ENCODE peak calls at places on chromosomes 4 and X, in four cellular contexts. G is WERI-Rb-1, Y is brain microvascular endothelial cell, W is mesothelial cell of epicardium. D is an unnamed sample.

GRCh38 chr4:77036206-77036605 is 39.6 kb downstream of the CCNI start:
- DNase-seq in G (no peak), Y (peak; percentile 92), W (no peak), D (no peak)

GRCh38 chr4:110959041-110959643 is 336.3 kb upstream of the PITX2 start:
- DNase-seq in G (no peak), Y (no peak), W (no peak), D (no peak)

GRCh38 chr4:89119166-89119565 is 7.8 kb downstream of the TIGD2 start:
- DNase-seq in G (no peak), Y (no peak), W (no peak), D (no peak)

GRCh38 chrX:26026179-26026578 is 112.0 kb upstream of the MAGEB18 start:
- DNase-seq in G (no peak), Y (no peak), W (no peak), D (no peak)

GRCh38 chrX:7143076-7143475 is 4.4 kb upstream of the STS start:
- DNase-seq in G (no peak), Y (no peak), W (no peak), D (no peak)

GRCh38 chrX:16946971-16947562 is 609 bp downstream of the REPS2 start:
- DNase-seq in G (no peak), Y (no peak), W (peak; percentile 46), D (peak; percentile 19)

GRCh38 chr4:40134206-40134917 is 62.5 kb upstream of the RHOH start:
- DNase-seq in G (no peak), Y (no peak), W (no peak), D (no peak)

GRCh38 chr4:39913466-39913865 is 64.2 kb downstream of the PDS5A start:
- DNase-seq in G (no peak), Y (no peak), W (no peak), D (no peak)

GRCh38 chrX:129696463-129697155 is 41.9 kb upstream of the APLN start:
- DNase-seq in G (no peak), Y (no peak), W (no peak), D (no peak)

GRCh38 chrX:153764786-153765137 is 713 bp downstream of the PLXNB3 start:
- DNase-seq in G (no peak), Y (no peak), W (no peak), D (no peak)

GRCh38 chr4:2688281-2688680 is 67.9 kb downstream of the TNIP2 start:
- DNase-seq in G (no peak), Y (no peak), W (no peak), D (no peak)

GRCh38 chr4:34731045-34731444 is 1513.3 kb downstream of the ARAP2 start:
- DNase-seq in G (no peak), Y (no peak), W (no peak), D (no peak)

GRCh38 chr4:16110906-16111305 is 27.1 kb upstream of the PROM1 start:
- DNase-seq in G (peak; percentile 72), Y (no peak), W (no peak), D (no peak)

GRCh38 chrX:6460893-6461490 is 73.9 kb downstream of the VCX3A start:
- DNase-seq in G (no peak), Y (peak; percentile 28), W (no peak), D (no peak)

GRCh38 chr4:8880851-8881250 is 9.2 kb upstream of the HMX1 start:
- DNase-seq in G (no peak), Y (no peak), W (no peak), D (no peak)

GRCh38 chrX:101450951-101451350 is 34.3 kb upstream of the ARMCX4 start:
- DNase-seq in G (no peak), Y (no peak), W (no peak), D (no peak)

GRCh38 chrX:49995021-49995731 is 72.8 kb downstream of the CLCN5 start:
- DNase-seq in G (no peak), Y (peak; percentile 64), W (no peak), D (no peak)

GRCh38 chrX:103404225-103405008 is 28.1 kb downstream of the BEX3 start:
- DNase-seq in G (peak; percentile 23), Y (peak; percentile 87), W (peak; percentile 52), D (peak; percentile 15)

GRCh38 chr4:173782660-173783059 is 252.6 kb upstream of the HAND2 start:
- DNase-seq in G (peak; percentile 50), Y (no peak), W (no peak), D (no peak)

GRCh38 chr4:186621959-186622553 is 66.7 kb upstream of the MTNR1A start:
- DNase-seq in G (no peak), Y (peak; percentile 90), W (no peak), D (no peak)

GRCh38 chr4:123672987-123673386 is 276.4 kb downstream of the SPRY1 start:
- DNase-seq in G (no peak), Y (no peak), W (no peak), D (no peak)

GRCh38 chrX:14344172-14344940 is 185.0 kb upstream of the GLRA2 start:
- DNase-seq in G (no peak), Y (no peak), W (no peak), D (no peak)
- TF ChIP-seq CTCF in G (peak; percentile 3), Y (no peak), W (peak; percentile 52), D (no peak)

GRCh38 chrX:131746491-131746968 is 202.7 kb downstream of the OR13H1 start:
- DNase-seq in G (peak; percentile 93), Y (peak; percentile 67), W (no peak), D (no peak)
- TF ChIP-seq CTCF in G (peak; percentile 48), Y (peak; percentile 42), W (no peak), D (no peak)

GRCh38 chr4:4422856-4423485 is 36.1 kb downstream of the NSG1 start:
- DNase-seq in G (no peak), Y (no peak), W (no peak), D (no peak)
- TF ChIP-seq CTCF in G (no peak), Y (no peak), W (no peak), D (no peak)

GRCh38 chr4:138085956-138086355 is 156.2 kb downstream of the SLC7A11 start:
- DNase-seq in G (no peak), Y (no peak), W (no peak), D (no peak)

GRCh38 chr4:138088449-138089208 is 153.5 kb downstream of the SLC7A11 start:
- DNase-seq in G (no peak), Y (no peak), W (no peak), D (no peak)

GRCh38 chr4:138087181-138087714 is 154.9 kb downstream of the SLC7A11 start:
- DNase-seq in G (no peak), Y (no peak), W (no peak), D (no peak)

GRCh38 chr4:138090145-138090917 is 151.8 kb downstream of the SLC7A11 start:
- DNase-seq in G (peak; percentile 67), Y (peak; percentile 87), W (peak; percentile 69), D (no peak)

DNA sequence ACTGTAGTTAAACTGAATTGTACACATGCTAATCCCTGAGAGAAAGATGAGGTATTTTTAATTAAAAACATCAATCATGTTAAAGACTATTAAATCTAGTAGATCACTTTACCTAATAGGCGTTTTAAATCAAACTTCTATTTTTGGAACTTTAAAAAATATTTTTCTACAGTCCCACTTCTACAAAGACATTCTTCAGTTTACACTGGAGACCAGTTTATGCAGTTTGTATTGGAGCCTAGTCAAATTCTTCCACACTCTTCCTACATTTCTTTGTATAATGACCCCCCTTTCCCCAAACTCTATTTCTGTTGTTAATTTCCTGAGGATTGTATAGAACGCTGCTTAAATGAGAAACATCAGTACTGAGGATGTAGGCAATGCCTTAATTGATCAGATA is 155.7 kb downstream of the SLC7A11 start:
- DNase-seq in G (no peak), Y (no peak), W (no peak), D (no peak)
- TF ChIP-seq CTCF in G (no peak), Y (no peak), W (no peak), D (no peak)

GRCh38 chr4:114785570-114785969 is 187.0 kb downstream of the UGT8 start:
- DNase-seq in G (no peak), Y (no peak), W (no peak), D (no peak)
- TF ChIP-seq CTCF in G (no peak), Y (no peak), W (no peak), D (no peak)

DNA sequence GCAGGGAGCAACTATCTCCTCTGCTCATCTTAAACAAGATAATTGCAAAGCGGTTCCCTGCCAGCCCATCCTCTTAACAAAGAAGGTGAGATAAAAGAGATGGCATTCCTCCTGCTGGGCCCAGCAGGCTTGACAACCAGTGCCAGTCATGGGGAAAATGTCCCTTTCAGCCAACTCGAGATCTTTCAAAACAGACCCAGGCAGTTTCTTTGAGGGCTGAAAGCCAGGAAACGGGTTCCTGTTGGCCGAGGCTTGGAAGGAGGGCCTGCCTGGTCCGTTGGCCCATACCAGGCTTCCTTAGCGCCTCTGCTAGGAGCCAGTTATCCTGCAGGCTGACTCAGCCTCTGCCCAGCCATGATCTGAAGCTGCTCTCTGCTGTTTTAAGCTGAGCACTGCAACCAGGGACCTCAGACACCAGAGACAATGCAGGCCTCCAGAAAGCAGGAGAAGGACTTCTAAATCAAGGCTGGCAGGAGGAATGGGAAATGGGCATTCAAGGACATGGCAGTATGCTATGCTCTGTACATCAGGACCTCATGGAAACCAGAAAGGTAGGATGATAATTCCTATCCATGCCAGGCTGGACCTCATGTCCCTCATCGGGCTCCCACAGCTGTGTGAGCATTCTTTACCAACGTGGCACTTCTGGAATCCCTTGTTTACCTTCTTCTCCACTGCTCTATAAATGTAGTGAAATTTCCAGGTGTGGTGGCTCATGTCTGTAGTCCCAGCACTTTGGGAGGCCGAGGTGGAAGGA is 42.4 kb upstream of the SLC2A9 start:
- DNase-seq in G (peak; percentile 84), Y (peak; percentile 73), W (no peak), D (no peak)
- TF ChIP-seq CTCF in G (peak; percentile 94), Y (peak; percentile 80), W (no peak), D (no peak)

DNA sequence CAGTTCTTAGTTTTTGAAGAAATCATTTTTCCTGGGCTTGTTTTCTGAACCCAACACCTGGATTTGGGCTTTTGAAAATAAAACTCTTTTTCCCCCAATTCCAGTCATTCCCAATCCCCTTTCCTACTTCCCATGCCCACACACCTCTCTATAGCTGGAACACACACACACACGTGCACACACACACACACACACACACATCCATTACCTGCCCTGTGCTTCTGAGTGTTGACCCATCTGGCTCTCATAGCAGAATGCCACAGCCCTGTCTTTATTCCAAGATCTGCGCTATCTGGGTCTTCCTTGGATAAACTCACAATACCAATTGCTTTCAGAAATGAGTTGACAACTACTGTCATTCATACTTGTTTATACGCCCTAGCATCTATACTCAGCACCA is 54.9 kb upstream of the C4orf54 start:
- DNase-seq in G (no peak), Y (no peak), W (no peak), D (no peak)
- TF ChIP-seq CTCF in G (no peak), Y (no peak), W (no peak), D (no peak)

DNA sequence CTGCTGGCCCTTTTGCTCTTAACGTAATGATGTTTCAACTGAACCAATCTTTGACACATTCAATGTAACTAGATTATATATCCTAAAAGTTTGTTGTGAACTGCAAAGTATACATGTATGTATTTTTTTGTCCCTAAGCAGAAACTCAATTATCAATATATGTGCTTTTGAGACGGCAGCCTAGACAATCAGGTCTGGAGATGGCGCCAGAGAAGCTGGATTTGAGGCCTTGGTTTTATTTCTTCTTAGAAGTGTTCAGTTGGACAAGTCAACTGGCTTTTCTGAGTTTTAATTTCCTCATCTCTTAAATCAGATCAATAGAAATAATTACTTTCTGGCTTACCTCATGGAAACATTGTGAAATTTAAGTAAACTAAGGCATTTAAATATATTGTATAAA is 62.5 kb downstream of the DCAF8L1 start:
- DNase-seq in G (peak; percentile 12), Y (no peak), W (no peak), D (no peak)
- TF ChIP-seq CTCF in G (no peak), Y (peak; percentile 50), W (no peak), D (no peak)

D was measured in activated B cell treated with CpG ODN at 0.5 μM for 24 hours.